ENCODE peak calls at places on chromosomes 12 and 14, in nine cellular contexts. One of them, this sample, is unnamed. For H3K27me3, the result is how much of the 10 kb centered on the place peaks cover.

GRCh38 chr14:101561145-101561896 is at the start of gene DIO3:
- DNase-seq in psoas muscle: peak
- DNase-seq in body of pancreas: peak
- DNase-seq in adipocyte: no peak
- DNase-seq in bronchial epithelial cell: no peak
- DNase-seq in spleen: peak
- DNase-seq in iPS DF 6.9: no peak
- DNase-seq in aorta: no peak
- DNase-seq in CD8-positive, alpha-beta T cell: no peak
- DNase-seq in this sample: peak

GRCh38 chr12:55720894-55721444 is 776 bp downstream of the RDH5 start:
- DNase-seq in psoas muscle: peak
- DNase-seq in iPS DF 6.9: no peak
- DNase-seq in adipocyte: peak
- DNase-seq in aorta: peak
- DNase-seq in body of pancreas: peak
- DNase-seq in spleen: peak
- DNase-seq in bronchial epithelial cell: peak
- DNase-seq in CD8-positive, alpha-beta T cell: no peak
- DNase-seq in this sample: peak

GRCh38 chr14:63564318-63564717 is 21.1 kb upstream of the PPP2R5E start:
- DNase-seq in spleen: no peak
- DNase-seq in adipocyte: peak
- DNase-seq in bronchial epithelial cell: peak
- DNase-seq in CD8-positive, alpha-beta T cell: no peak
- DNase-seq in aorta: peak
- DNase-seq in psoas muscle: no peak
- DNase-seq in body of pancreas: peak
- DNase-seq in iPS DF 6.9: no peak
- DNase-seq in this sample: peak

GRCh38 chr14:84225243-84225642 is 1304.7 kb upstream of the FLRT2 start:
- DNase-seq in psoas muscle: no peak
- DNase-seq in spleen: no peak
- DNase-seq in adipocyte: peak
- DNase-seq in body of pancreas: peak
- DNase-seq in CD8-positive, alpha-beta T cell: no peak
- DNase-seq in iPS DF 6.9: no peak
- DNase-seq in bronchial epithelial cell: no peak
- DNase-seq in aorta: no peak
- DNase-seq in this sample: no peak

GRCh38 chr12:121132601-121133481 is at the start of gene P2RX7:
- DNase-seq in bronchial epithelial cell: peak
- DNase-seq in spleen: peak
- DNase-seq in iPS DF 6.9: no peak
- DNase-seq in adipocyte: peak
- DNase-seq in psoas muscle: peak
- DNase-seq in aorta: peak
- DNase-seq in CD8-positive, alpha-beta T cell: peak
- DNase-seq in body of pancreas: peak
- DNase-seq in this sample: no peak

GRCh38 chr14:52949711-52950409 is 990 bp downstream of the FERMT2 start:
- DNase-seq in bronchial epithelial cell: peak
- DNase-seq in adipocyte: peak
- DNase-seq in CD8-positive, alpha-beta T cell: no peak
- DNase-seq in psoas muscle: no peak
- DNase-seq in iPS DF 6.9: no peak
- DNase-seq in spleen: no peak
- DNase-seq in aorta: no peak
- DNase-seq in body of pancreas: peak
- DNase-seq in this sample: no peak

GRCh38 chr14:51395361-51395849 is 155.4 kb downstream of the TMX1 start:
- DNase-seq in bronchial epithelial cell: peak
- DNase-seq in adipocyte: peak
- DNase-seq in spleen: no peak
- DNase-seq in psoas muscle: peak
- DNase-seq in body of pancreas: peak
- DNase-seq in aorta: peak
- DNase-seq in CD8-positive, alpha-beta T cell: no peak
- DNase-seq in iPS DF 6.9: no peak
- DNase-seq in this sample: no peak

GRCh38 chr12:70049596-70050360 is 193.5 kb upstream of the CNOT2 start:
- DNase-seq in adipocyte: no peak
- DNase-seq in CD8-positive, alpha-beta T cell: peak
- DNase-seq in psoas muscle: no peak
- DNase-seq in body of pancreas: no peak
- DNase-seq in iPS DF 6.9: no peak
- DNase-seq in aorta: no peak
- DNase-seq in spleen: no peak
- DNase-seq in bronchial epithelial cell: peak
- DNase-seq in this sample: peak

GRCh38 chr12:110796952-110797351 is 49.8 kb upstream of the CCDC63 start:
- DNase-seq in spleen: no peak
- DNase-seq in CD8-positive, alpha-beta T cell: no peak
- DNase-seq in bronchial epithelial cell: peak
- DNase-seq in psoas muscle: no peak
- DNase-seq in iPS DF 6.9: no peak
- DNase-seq in aorta: no peak
- DNase-seq in body of pancreas: no peak
- DNase-seq in adipocyte: no peak
- DNase-seq in this sample: no peak

GRCh38 chr12:62191747-62192485 is 68.3 kb upstream of the USP15 start:
- DNase-seq in adipocyte: no peak
- DNase-seq in psoas muscle: peak
- DNase-seq in CD8-positive, alpha-beta T cell: no peak
- DNase-seq in bronchial epithelial cell: peak
- DNase-seq in body of pancreas: peak
- DNase-seq in aorta: peak
- DNase-seq in spleen: peak
- DNase-seq in iPS DF 6.9: no peak
- DNase-seq in this sample: no peak

GRCh38 chr12:96103067-96103650 is 67.8 kb upstream of the LTA4H start:
- DNase-seq in iPS DF 6.9: no peak
- DNase-seq in CD8-positive, alpha-beta T cell: no peak
- DNase-seq in psoas muscle: no peak
- DNase-seq in body of pancreas: peak
- DNase-seq in bronchial epithelial cell: no peak
- DNase-seq in adipocyte: no peak
- DNase-seq in aorta: peak
- DNase-seq in spleen: peak
- DNase-seq in this sample: no peak

GRCh38 chr12:91381309-91381804 is 198.7 kb upstream of the DCN start:
- DNase-seq in spleen: no peak
- DNase-seq in body of pancreas: peak
- DNase-seq in bronchial epithelial cell: peak
- DNase-seq in adipocyte: peak
- DNase-seq in psoas muscle: no peak
- DNase-seq in aorta: peak
- DNase-seq in CD8-positive, alpha-beta T cell: no peak
- DNase-seq in iPS DF 6.9: peak
- DNase-seq in this sample: no peak

GRCh38 chr14:94713115-94713514 is 56.8 kb downstream of the GSC start:
- DNase-seq in adipocyte: no peak
- DNase-seq in iPS DF 6.9: no peak
- DNase-seq in spleen: peak
- DNase-seq in aorta: no peak
- DNase-seq in CD8-positive, alpha-beta T cell: no peak
- DNase-seq in psoas muscle: no peak
- DNase-seq in bronchial epithelial cell: no peak
- DNase-seq in body of pancreas: no peak
- DNase-seq in this sample: no peak

GRCh38 chr12:96225003-96225855 is 31.1 kb downstream of the ELK3 start:
- DNase-seq in CD8-positive, alpha-beta T cell: no peak
- DNase-seq in iPS DF 6.9: no peak
- DNase-seq in bronchial epithelial cell: no peak
- DNase-seq in spleen: no peak
- DNase-seq in aorta: no peak
- DNase-seq in psoas muscle: no peak
- DNase-seq in adipocyte: no peak
- DNase-seq in body of pancreas: no peak
- DNase-seq in this sample: no peak

GRCh38 chr14:54981698-54982097 is 45.2 kb downstream of the WDHD1 start:
- DNase-seq in bronchial epithelial cell: peak
- DNase-seq in aorta: no peak
- DNase-seq in body of pancreas: no peak
- DNase-seq in adipocyte: peak
- DNase-seq in CD8-positive, alpha-beta T cell: no peak
- DNase-seq in spleen: no peak
- DNase-seq in iPS DF 6.9: no peak
- DNase-seq in psoas muscle: no peak
- DNase-seq in this sample: no peak

GRCh38 chr14:74347096-74347794 is 1.0 kb upstream of the VRTN start:
- DNase-seq in spleen: no peak
- DNase-seq in bronchial epithelial cell: no peak
- DNase-seq in aorta: no peak
- DNase-seq in adipocyte: no peak
- DNase-seq in CD8-positive, alpha-beta T cell: no peak
- DNase-seq in body of pancreas: no peak
- DNase-seq in iPS DF 6.9: no peak
- DNase-seq in psoas muscle: no peak
- DNase-seq in this sample: no peak
- H3K27me3 ChIP-seq in spleen: under half
- H3K27me3 ChIP-seq in bronchial epithelial cell: under half
- H3K27me3 ChIP-seq in aorta: under half
- H3K27me3 ChIP-seq in adipocyte: half or more
- H3K27me3 ChIP-seq in CD8-positive, alpha-beta T cell: under half
- H3K27me3 ChIP-seq in body of pancreas: under half
- H3K27me3 ChIP-seq in iPS DF 6.9: under half
- H3K27me3 ChIP-seq in psoas muscle: under half
- H3K27me3 ChIP-seq in this sample: under half

GRCh38 chr12:130706885-130707570 is 9.1 kb downstream of the RIMBP2 start:
- DNase-seq in bronchial epithelial cell: no peak
- DNase-seq in body of pancreas: no peak
- DNase-seq in spleen: no peak
- DNase-seq in CD8-positive, alpha-beta T cell: no peak
- DNase-seq in iPS DF 6.9: no peak
- DNase-seq in psoas muscle: no peak
- DNase-seq in aorta: no peak
- DNase-seq in adipocyte: no peak
- DNase-seq in this sample: no peak
- H3K27me3 ChIP-seq in bronchial epithelial cell: under half
- H3K27me3 ChIP-seq in body of pancreas: under half
- H3K27me3 ChIP-seq in spleen: under half
- H3K27me3 ChIP-seq in CD8-positive, alpha-beta T cell: under half
- H3K27me3 ChIP-seq in iPS DF 6.9: under half
- H3K27me3 ChIP-seq in psoas muscle: under half
- H3K27me3 ChIP-seq in aorta: under half
- H3K27me3 ChIP-seq in adipocyte: under half
- H3K27me3 ChIP-seq in this sample: under half

GRCh38 chr12:6825398-6826124 is 2.6 kb upstream of the P3H3 start:
- DNase-seq in spleen: peak
- DNase-seq in iPS DF 6.9: no peak
- DNase-seq in adipocyte: peak
- DNase-seq in aorta: peak
- DNase-seq in CD8-positive, alpha-beta T cell: peak
- DNase-seq in bronchial epithelial cell: peak
- DNase-seq in psoas muscle: peak
- DNase-seq in body of pancreas: peak
- DNase-seq in this sample: peak

GRCh38 chr12:6822461-6823135 is 977 bp downstream of the GPR162 start:
- DNase-seq in aorta: no peak
- DNase-seq in spleen: no peak
- DNase-seq in CD8-positive, alpha-beta T cell: no peak
- DNase-seq in body of pancreas: no peak
- DNase-seq in adipocyte: no peak
- DNase-seq in psoas muscle: no peak
- DNase-seq in iPS DF 6.9: no peak
- DNase-seq in bronchial epithelial cell: no peak
- DNase-seq in this sample: no peak

GRCh38 chr12:6824962-6825381 is 3.2 kb upstream of the P3H3 start:
- DNase-seq in bronchial epithelial cell: peak
- DNase-seq in body of pancreas: no peak
- DNase-seq in spleen: no peak
- DNase-seq in CD8-positive, alpha-beta T cell: no peak
- DNase-seq in psoas muscle: no peak
- DNase-seq in aorta: peak
- DNase-seq in adipocyte: peak
- DNase-seq in iPS DF 6.9: no peak
- DNase-seq in this sample: no peak

GRCh38 chr12:6823161-6824084 is 1.8 kb downstream of the GPR162 start:
- DNase-seq in CD8-positive, alpha-beta T cell: no peak
- DNase-seq in aorta: peak
- DNase-seq in psoas muscle: no peak
- DNase-seq in body of pancreas: no peak
- DNase-seq in spleen: no peak
- DNase-seq in bronchial epithelial cell: no peak
- DNase-seq in adipocyte: no peak
- DNase-seq in iPS DF 6.9: no peak
- DNase-seq in this sample: no peak

DNA sequence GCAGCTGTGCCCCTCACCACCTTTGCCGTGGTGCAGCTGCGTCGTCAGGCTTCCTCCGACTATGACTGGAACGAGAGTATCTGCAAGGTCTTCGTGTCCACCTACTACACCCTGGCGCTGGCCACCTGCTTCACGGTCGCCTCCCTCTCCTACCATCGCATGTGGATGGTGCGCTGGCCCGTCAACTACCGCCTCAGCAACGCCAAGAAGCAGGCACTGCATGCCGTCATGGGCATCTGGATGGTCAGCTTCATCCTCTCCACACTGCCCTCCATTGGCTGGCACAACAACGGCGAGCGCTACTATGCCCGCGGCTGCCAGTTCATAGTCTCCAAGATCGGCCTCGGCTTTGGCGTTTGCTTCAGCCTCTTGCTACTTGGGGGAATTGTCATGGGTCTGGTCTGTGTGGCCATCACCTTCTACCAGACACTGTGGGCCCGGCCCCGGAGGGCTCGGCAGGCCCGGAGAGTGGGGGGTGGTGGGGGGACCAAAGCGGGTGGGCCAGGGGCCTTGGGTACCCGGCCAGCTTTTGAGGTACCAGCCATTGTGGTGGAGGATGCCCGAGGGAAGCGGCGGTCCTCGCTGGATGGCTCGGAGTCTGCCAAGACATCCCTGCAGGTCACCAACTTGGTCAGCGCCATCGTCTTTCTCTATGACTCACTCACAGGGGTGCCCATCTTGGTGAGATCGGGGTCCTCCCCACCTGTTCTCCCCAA is 2.6 kb downstream of the GPR162 start:
- DNase-seq in spleen: no peak
- DNase-seq in body of pancreas: no peak
- DNase-seq in adipocyte: no peak
- DNase-seq in psoas muscle: no peak
- DNase-seq in aorta: peak
- DNase-seq in iPS DF 6.9: no peak
- DNase-seq in CD8-positive, alpha-beta T cell: no peak
- DNase-seq in bronchial epithelial cell: no peak
- DNase-seq in this sample: no peak
- H3K27me3 ChIP-seq in spleen: under half
- H3K27me3 ChIP-seq in body of pancreas: under half
- H3K27me3 ChIP-seq in adipocyte: under half
- H3K27me3 ChIP-seq in psoas muscle: half or more
- H3K27me3 ChIP-seq in aorta: under half
- H3K27me3 ChIP-seq in iPS DF 6.9: under half
- H3K27me3 ChIP-seq in CD8-positive, alpha-beta T cell: under half
- H3K27me3 ChIP-seq in bronchial epithelial cell: under half
- H3K27me3 ChIP-seq in this sample: under half

DNA sequence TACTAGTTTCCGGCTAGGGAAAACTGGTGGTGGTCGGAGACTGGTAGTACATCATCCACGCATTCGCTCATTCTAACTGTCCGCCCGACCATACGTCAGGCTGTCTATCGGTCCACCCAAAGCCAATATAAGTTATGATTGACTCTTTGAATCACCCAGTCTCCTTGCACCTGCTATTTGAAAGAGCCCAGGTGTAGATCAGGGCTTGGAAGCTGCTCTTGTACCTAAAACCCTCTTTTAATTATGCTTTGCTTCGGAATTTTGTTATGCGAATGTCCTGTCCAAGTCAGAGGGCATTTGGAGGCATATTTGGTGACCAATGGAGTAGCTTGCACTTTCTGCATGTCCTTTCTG is 5.7 kb upstream of the NKX2-1 start:
- DNase-seq in body of pancreas: no peak
- DNase-seq in aorta: no peak
- DNase-seq in adipocyte: no peak
- DNase-seq in CD8-positive, alpha-beta T cell: no peak
- DNase-seq in bronchial epithelial cell: no peak
- DNase-seq in spleen: no peak
- DNase-seq in psoas muscle: no peak
- DNase-seq in iPS DF 6.9: no peak
- DNase-seq in this sample: no peak
- H3K27me3 ChIP-seq in body of pancreas: half or more
- H3K27me3 ChIP-seq in aorta: under half
- H3K27me3 ChIP-seq in adipocyte: half or more
- H3K27me3 ChIP-seq in CD8-positive, alpha-beta T cell: under half
- H3K27me3 ChIP-seq in bronchial epithelial cell: under half
- H3K27me3 ChIP-seq in spleen: half or more
- H3K27me3 ChIP-seq in psoas muscle: half or more
- H3K27me3 ChIP-seq in iPS DF 6.9: half or more
- H3K27me3 ChIP-seq in this sample: under half

This sample was measured in Caco-2.